ENCODE peak calls at places on chromosomes 5 and 9, in six cellular contexts. G is upper lobe of right lung; R is Panc1; B is PC-3; Y is right cardiac atrium; N is naive thymus-derived CD4-positive, alpha-beta T cell. X is an unnamed sample.

GRCh38 chr5:9774472-9775079 is 144.4 kb upstream of the TAS2R1 start:
- ATAC-seq in N (no peak), R (no peak), B (no peak), G (peak), Y (no peak), X (no peak)

GRCh38 chr5:138595396-138595795 is 20.2 kb upstream of the HSPA9 start:
- ATAC-seq in G (no peak), B (peak), R (no peak), N (no peak), Y (no peak), X (no peak)

GRCh38 chr9:136197372-136197875 is 7.5 kb downstream of the LHX3 start:
- ATAC-seq in B (no peak), R (no peak), G (no peak), Y (no peak), N (no peak), X (no peak)

GRCh38 chr5:154479944-154480750 is 2.1 kb upstream of the HAND1 start:
- ATAC-seq in Y (no peak), G (no peak), R (no peak), N (peak), B (no peak), X (no peak)

GRCh38 chr5:58670620-58671019 is 87.7 kb downstream of the RAB3C start:
- ATAC-seq in N (no peak), R (no peak), G (no peak), B (no peak), Y (peak), X (no peak)

GRCh38 chr5:64771736-64772135 is 3.0 kb downstream of the CWC27 start:
- ATAC-seq in R (no peak), G (no peak), B (no peak), N (no peak), Y (no peak), X (no peak)

GRCh38 chr5:77251921-77252320 is 41.4 kb downstream of the PDE8B start:
- ATAC-seq in N (no peak), Y (peak), G (no peak), B (no peak), R (no peak), X (no peak)

GRCh38 chr5:43191740-43192557 is at the start of gene NIM1K:
- ATAC-seq in N (peak), Y (peak), R (peak), B (peak), G (peak), X (peak)

GRCh38 chr9:15192856-15193255 is 114.2 kb downstream of the TTC39B start:
- ATAC-seq in Y (no peak), B (no peak), R (no peak), G (no peak), N (no peak), X (no peak)

GRCh38 chr9:120259100-120259499 is 320.9 kb downstream of the CDK5RAP2 start:
- ATAC-seq in G (no peak), B (no peak), N (no peak), Y (no peak), R (no peak), X (no peak)

GRCh38 chr9:97647996-97648395 is 14.4 kb downstream of the NCBP1 start:
- ATAC-seq in N (no peak), R (no peak), B (no peak), Y (no peak), G (no peak), X (no peak)

GRCh38 chr9:129929467-129930125 is 94.3 kb downstream of the USP20 start:
- ATAC-seq in B (no peak), Y (no peak), N (no peak), R (no peak), G (no peak), X (no peak)

GRCh38 chr5:2093859-2094615 is 211.3 kb upstream of the IRX4 start:
- ATAC-seq in G (no peak), B (peak), R (no peak), N (no peak), Y (peak), X (peak)

GRCh38 chr9:120698766-120699165 is 15.5 kb downstream of the MEGF9 start:
- ATAC-seq in B (no peak), G (no peak), R (no peak), Y (no peak), N (no peak), X (no peak)

GRCh38 chr5:1946776-1947175 is 64.1 kb upstream of the IRX4 start:
- ATAC-seq in N (no peak), R (no peak), Y (peak), G (no peak), B (no peak), X (no peak)

GRCh38 chr9:108468364-108468763 is 387.4 kb downstream of the ACTL7B start:
- ATAC-seq in N (no peak), R (no peak), Y (no peak), B (no peak), G (peak), X (no peak)

GRCh38 chr5:126369995-126370731 is 53.0 kb upstream of the GRAMD2B start:
- ATAC-seq in B (peak), N (no peak), R (peak), G (peak), Y (peak), X (no peak)

GRCh38 chr5:179294891-179295777 is 50.1 kb downstream of the ADAMTS2 start:
- ATAC-seq in B (no peak), G (no peak), R (no peak), Y (peak), N (no peak), X (no peak)

GRCh38 chr9:4686112-4686511 is 6.7 kb downstream of the CDC37L1 start:
- ATAC-seq in N (no peak), B (no peak), Y (peak), G (no peak), R (no peak), X (no peak)

GRCh38 chr5:79793304-79793703 is 103.7 kb downstream of the CMYA5 start:
- ATAC-seq in G (no peak), B (no peak), N (no peak), R (no peak), Y (no peak), X (no peak)

GRCh38 chr5:140205952-140206351 is 31.0 kb downstream of the CYSTM1 start:
- ATAC-seq in N (no peak), R (no peak), Y (peak), B (no peak), G (no peak), X (no peak)

GRCh38 chr5:60084226-60084625 is 190.7 kb upstream of the PDE4D start:
- ATAC-seq in G (no peak), R (no peak), Y (no peak), N (no peak), B (no peak), X (no peak)

GRCh38 chr5:105150324-105150723 is 1587.7 kb upstream of the NUDT12 start:
- ATAC-seq in G (no peak), Y (no peak), N (no peak), R (no peak), B (no peak), X (no peak)

GRCh38 chr5:178357127-178357526 is 124.5 kb upstream of the PHYKPL start:
- ATAC-seq in B (no peak), G (peak), R (no peak), N (peak), Y (peak), X (peak)

GRCh38 chr9:4197548-4197947 is 102.3 kb downstream of the GLIS3 start:
- ATAC-seq in B (no peak), Y (no peak), N (no peak), R (no peak), G (peak), X (peak)

GRCh38 chr5:59525957-59526356 is 367.6 kb downstream of the PDE4D start:
- ATAC-seq in R (no peak), B (peak), N (no peak), Y (no peak), G (peak), X (no peak)

GRCh38 chr5:96031811-96032261 is 70.2 kb upstream of the ELL2 start:
- ATAC-seq in B (peak), Y (no peak), R (no peak), G (no peak), N (no peak), X (no peak)

GRCh38 chr5:36571643-36572042 is 34.8 kb upstream of the SLC1A3 start:
- ATAC-seq in R (no peak), Y (no peak), N (no peak), B (no peak), G (no peak), X (no peak)

GRCh38 chr5:36570696-36571095 is 35.7 kb upstream of the SLC1A3 start:
- ATAC-seq in R (no peak), G (no peak), B (no peak), N (no peak), Y (peak), X (no peak)

GRCh38 chr5:36575367-36575781 is 31.0 kb upstream of the SLC1A3 start:
- ATAC-seq in R (no peak), N (no peak), Y (peak), B (no peak), G (no peak), X (no peak)

GRCh38 chr5:36570268-36570667 is 36.1 kb upstream of the SLC1A3 start:
- ATAC-seq in G (no peak), N (no peak), B (no peak), Y (peak), R (no peak), X (no peak)

DNA sequence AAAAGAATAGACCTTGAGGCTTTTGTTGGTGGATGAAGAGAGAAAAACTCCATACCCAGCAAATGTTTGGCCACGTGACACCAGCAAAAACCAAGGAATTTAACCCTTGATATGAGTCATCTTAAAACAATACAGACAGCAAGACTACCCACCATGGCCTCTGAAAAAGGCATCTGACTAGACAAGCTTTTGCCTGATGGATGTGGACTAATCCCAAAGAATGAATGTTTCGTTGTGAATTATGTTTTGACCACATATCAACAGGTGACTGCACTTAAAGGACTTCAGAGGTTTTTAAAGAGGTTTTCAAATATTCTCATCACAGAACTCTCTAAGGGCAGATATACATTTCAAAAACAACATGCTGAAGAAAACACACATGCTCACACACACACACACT is 33.0 kb upstream of the SLC1A3 start:
- ATAC-seq in R (no peak), Y (no peak), G (no peak), N (no peak), B (no peak), X (no peak)
- H3K27ac ChIP-seq in R (no peak), Y (no peak), G (no peak), N (no peak), B (no peak), X (no peak)

DNA sequence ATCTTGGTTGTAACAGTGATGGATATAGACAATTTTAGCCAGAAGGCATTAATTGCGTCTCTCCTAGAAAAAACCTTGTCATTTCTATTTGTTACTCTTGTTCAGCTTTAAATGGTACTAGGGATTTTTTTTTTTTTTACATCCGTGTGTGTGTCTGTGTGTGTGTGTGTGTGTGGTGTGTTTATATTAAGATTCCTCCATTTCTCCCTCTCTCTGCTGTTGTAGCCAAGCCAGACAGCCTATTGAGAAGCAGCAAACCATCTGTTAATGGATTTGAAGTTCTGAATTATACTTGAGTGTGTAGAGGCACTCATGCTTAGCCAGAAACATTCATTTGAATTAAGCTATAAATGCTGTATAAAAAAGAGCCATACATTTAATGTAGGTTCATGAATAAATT is 72.3 kb downstream of the SLF1 start:
- ATAC-seq in Y (no peak), B (no peak), G (no peak), N (no peak), R (no peak), X (no peak)
- H3K27ac ChIP-seq in Y (no peak), B (no peak), G (no peak), N (no peak), R (no peak), X (no peak)

GRCh38 chr9:128823362-128823902 is 5.1 kb downstream of the ENDOG start:
- ATAC-seq in B (no peak), Y (no peak), N (no peak), R (no peak), G (no peak), X (no peak)
- H3K27ac ChIP-seq in B (no peak), Y (no peak), N (no peak), R (no peak), G (no peak), X (no peak)

GRCh38 chr9:128027166-128027539 is 40.0 kb downstream of the NAIF1 start:
- ATAC-seq in G (peak), R (no peak), N (peak), Y (peak), B (no peak), X (no peak)
- H3K27ac ChIP-seq in G (peak), R (peak), N (peak), Y (no peak), B (no peak), X (peak)

GRCh38 chr5:163467682-163468081 is 7.2 kb downstream of the HMMR start:
- ATAC-seq in G (no peak), R (no peak), N (no peak), Y (no peak), B (peak), X (no peak)
- H3K27ac ChIP-seq in G (no peak), R (no peak), N (no peak), Y (no peak), B (no peak), X (no peak)

GRCh38 chr5:147560982-147561381 is 51.1 kb upstream of the DPYSL3 start:
- ATAC-seq in R (no peak), Y (no peak), B (no peak), G (no peak), N (no peak), X (no peak)
- H3K27ac ChIP-seq in R (no peak), Y (no peak), B (no peak), G (no peak), N (no peak), X (no peak)

DNA sequence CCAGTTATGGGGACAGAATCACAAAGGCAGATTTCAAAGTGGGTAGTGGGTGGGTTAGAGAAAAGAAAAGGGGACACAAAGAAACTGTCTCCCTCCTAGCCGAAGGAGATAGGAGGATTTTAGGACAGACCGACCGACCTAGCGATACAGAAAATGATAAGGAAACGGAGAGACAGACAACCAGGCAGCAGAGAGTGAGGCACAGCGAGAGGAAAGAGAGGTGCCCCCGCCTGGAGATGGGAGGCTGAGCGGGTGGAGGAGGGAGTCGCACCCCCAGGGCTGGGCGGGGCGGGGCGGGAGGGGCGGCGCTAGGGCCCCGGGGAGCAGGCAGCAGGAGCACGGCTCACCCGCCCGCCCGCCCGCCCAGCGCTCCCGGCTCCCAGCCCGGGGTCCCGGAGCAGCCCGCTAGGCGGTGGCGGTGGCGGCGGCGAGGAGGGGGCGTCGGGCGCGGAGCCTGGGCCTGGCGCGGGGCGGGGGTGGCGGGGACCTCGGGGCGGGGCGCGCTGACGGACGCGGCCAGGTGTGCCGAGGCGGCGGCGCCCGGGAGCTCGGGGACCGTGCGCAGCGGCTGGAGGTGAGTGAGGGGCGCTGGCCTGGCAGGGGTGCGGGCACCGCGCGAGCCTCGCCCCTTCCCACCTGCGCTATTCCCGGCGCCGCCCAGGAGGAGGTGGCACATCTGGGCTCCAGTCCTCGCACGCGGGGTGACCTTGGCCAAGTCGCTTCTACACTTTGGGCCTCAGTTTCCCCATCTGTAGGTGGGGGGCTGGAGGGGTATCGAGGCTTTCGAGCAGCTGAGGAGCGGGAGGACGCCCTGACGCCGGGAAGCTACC is 15.9 kb upstream of the SYNPO start:
- ATAC-seq in Y (peak), B (peak), N (peak), R (peak), G (peak), X (peak)
- H3K27ac ChIP-seq in Y (peak), B (no peak), N (no peak), R (peak), G (peak), X (peak)

GRCh38 chr5:133121080-133121479 is 69.3 kb downstream of the HSPA4 start:
- ATAC-seq in N (no peak), R (no peak), Y (no peak), B (no peak), G (no peak), X (no peak)
- H3K27ac ChIP-seq in N (no peak), R (no peak), Y (no peak), B (no peak), G (no peak), X (no peak)

DNA sequence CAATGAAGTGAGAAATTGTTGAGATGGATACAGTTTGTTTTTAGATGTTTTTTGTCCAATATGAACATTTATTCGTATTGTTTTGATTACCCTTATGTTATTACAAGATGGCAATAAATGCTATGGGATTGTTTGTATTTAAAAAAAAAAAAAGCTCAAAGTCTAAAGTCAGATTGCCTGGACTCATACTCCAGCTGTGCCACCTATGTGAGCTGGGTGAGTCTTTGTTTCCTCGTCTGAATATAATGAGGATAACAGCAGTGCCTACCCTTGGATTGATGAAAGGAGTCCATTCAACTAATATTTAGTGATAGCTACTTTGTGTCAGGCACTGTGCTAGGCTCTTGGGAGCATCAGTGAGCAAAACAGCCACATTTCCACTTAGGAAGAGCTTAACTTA is 14.6 kb upstream of the CCNJL start:
- ATAC-seq in B (no peak), R (no peak), Y (no peak), G (no peak), N (no peak), X (no peak)
- H3K27ac ChIP-seq in B (no peak), R (no peak), Y (no peak), G (no peak), N (no peak), X (no peak)